ENCODE peak calls at places on chromosomes 7 and 10, in four cellular contexts. One of them, this sample, is unnamed.
A peak's percentile ranks its signal among the peaks of the same experiment; 100 is the strongest.

GRCh38 chr7:17123020-17123419 is 175.4 kb upstream of the AHR start:
- DNase-seq in prostate gland: no peak
- DNase-seq in CD4-positive, alpha-beta T cell: no peak
- DNase-seq in OCI-LY7: no peak
- DNase-seq in this sample: no peak

GRCh38 chr7:132815130-132815529 is 238.9 kb upstream of the PLXNA4 start:
- DNase-seq in CD4-positive, alpha-beta T cell: no peak
- DNase-seq in OCI-LY7: no peak
- DNase-seq in prostate gland: no peak
- DNase-seq in this sample: no peak

GRCh38 chr7:76008156-76008687 is 13.8 kb upstream of the TMEM120A start:
- DNase-seq in CD4-positive, alpha-beta T cell: no peak
- DNase-seq in prostate gland: no peak
- DNase-seq in OCI-LY7: no peak
- DNase-seq in this sample: no peak

GRCh38 chr7:95330194-95331003 is 6.1 kb upstream of the PON1 start:
- DNase-seq in prostate gland: no peak
- DNase-seq in OCI-LY7: no peak
- DNase-seq in CD4-positive, alpha-beta T cell: no peak
- DNase-seq in this sample: no peak

GRCh38 chr7:54969190-54969967 is 49.4 kb upstream of the EGFR start:
- DNase-seq in prostate gland: no peak
- DNase-seq in CD4-positive, alpha-beta T cell: no peak
- DNase-seq in OCI-LY7: no peak
- DNase-seq in this sample: no peak

GRCh38 chr7:2460188-2460587 is 16.0 kb downstream of the GRIFIN start:
- DNase-seq in CD4-positive, alpha-beta T cell: no peak
- DNase-seq in OCI-LY7: no peak
- DNase-seq in prostate gland: no peak
- DNase-seq in this sample: no peak

GRCh38 chr10:114624941-114625780 is 32.9 kb downstream of the ABLIM1 start:
- DNase-seq in prostate gland: no peak
- DNase-seq in CD4-positive, alpha-beta T cell: no peak
- DNase-seq in OCI-LY7: no peak
- DNase-seq in this sample: no peak

GRCh38 chr7:154871928-154872750 is 130.8 kb downstream of the PAXIP1 start:
- DNase-seq in prostate gland: no peak
- DNase-seq in CD4-positive, alpha-beta T cell: no peak
- DNase-seq in OCI-LY7: no peak
- DNase-seq in this sample: no peak

GRCh38 chr7:17234398-17235021 is 63.9 kb upstream of the AHR start:
- DNase-seq in CD4-positive, alpha-beta T cell: peak; percentile 63
- DNase-seq in prostate gland: no peak
- DNase-seq in OCI-LY7: no peak
- DNase-seq in this sample: peak; percentile 17

GRCh38 chr7:972670-973309 is 2.6 kb downstream of the COX19 start:
- DNase-seq in CD4-positive, alpha-beta T cell: no peak
- DNase-seq in prostate gland: no peak
- DNase-seq in OCI-LY7: no peak
- DNase-seq in this sample: no peak

GRCh38 chr7:81672872-81673271 is 97.0 kb downstream of the HGF start:
- DNase-seq in OCI-LY7: no peak
- DNase-seq in prostate gland: no peak
- DNase-seq in CD4-positive, alpha-beta T cell: no peak
- DNase-seq in this sample: no peak

GRCh38 chr7:101121996-101122932 is 4.6 kb upstream of the SERPINE1 start:
- DNase-seq in OCI-LY7: no peak
- DNase-seq in prostate gland: no peak
- DNase-seq in CD4-positive, alpha-beta T cell: no peak
- DNase-seq in this sample: peak; percentile 86

GRCh38 chr7:79820387-79820786 is 314.2 kb upstream of the GNAI1 start:
- DNase-seq in CD4-positive, alpha-beta T cell: no peak
- DNase-seq in prostate gland: no peak
- DNase-seq in OCI-LY7: no peak
- DNase-seq in this sample: peak; percentile 79

GRCh38 chr7:92246363-92247101 is 758 bp downstream of the ANKIB1 start:
- DNase-seq in prostate gland: peak; percentile 16
- DNase-seq in OCI-LY7: peak; percentile 44
- DNase-seq in CD4-positive, alpha-beta T cell: no peak
- DNase-seq in this sample: peak; percentile 63

GRCh38 chr7:42315631-42316030 is 78.6 kb upstream of the GLI3 start:
- DNase-seq in OCI-LY7: peak; percentile 43
- DNase-seq in prostate gland: no peak
- DNase-seq in CD4-positive, alpha-beta T cell: no peak
- DNase-seq in this sample: no peak

GRCh38 chr10:4725917-4726606 is 99.9 kb upstream of the AKR1E2 start:
- DNase-seq in CD4-positive, alpha-beta T cell: no peak
- DNase-seq in OCI-LY7: no peak
- DNase-seq in prostate gland: no peak
- DNase-seq in this sample: no peak

GRCh38 chr10:59872892-59873463 is 33.4 kb downstream of the CCDC6 start:
- DNase-seq in OCI-LY7: no peak
- DNase-seq in CD4-positive, alpha-beta T cell: no peak
- DNase-seq in prostate gland: peak; percentile 66
- DNase-seq in this sample: peak; percentile 53

GRCh38 chr7:139673762-139674161 is 104.0 kb downstream of the HIPK2 start:
- DNase-seq in prostate gland: no peak
- DNase-seq in OCI-LY7: no peak
- DNase-seq in CD4-positive, alpha-beta T cell: no peak
- DNase-seq in this sample: no peak

GRCh38 chr7:139674752-139675126 is 103.1 kb downstream of the HIPK2 start:
- DNase-seq in prostate gland: no peak
- DNase-seq in CD4-positive, alpha-beta T cell: no peak
- DNase-seq in OCI-LY7: no peak
- DNase-seq in this sample: no peak

GRCh38 chr7:139673230-139673629 is 104.6 kb downstream of the HIPK2 start:
- DNase-seq in prostate gland: no peak
- DNase-seq in OCI-LY7: no peak
- DNase-seq in CD4-positive, alpha-beta T cell: no peak
- DNase-seq in this sample: no peak

GRCh38 chr7:139675127-139676110 is 102.4 kb downstream of the HIPK2 start:
- DNase-seq in OCI-LY7: no peak
- DNase-seq in prostate gland: no peak
- DNase-seq in CD4-positive, alpha-beta T cell: no peak
- DNase-seq in this sample: no peak

GRCh38 chr7:139676390-139676789 is 101.4 kb downstream of the HIPK2 start:
- DNase-seq in OCI-LY7: no peak
- DNase-seq in CD4-positive, alpha-beta T cell: no peak
- DNase-seq in prostate gland: no peak
- DNase-seq in this sample: no peak
- H3K27ac ChIP-seq in OCI-LY7: no peak overlapping the region
- H3K27ac ChIP-seq in CD4-positive, alpha-beta T cell: no peak overlapping the region
- H3K27ac ChIP-seq in prostate gland: peak overlapping the region; percentile 89
- H3K27ac ChIP-seq in this sample: no peak overlapping the region

GRCh38 chr7:87217983-87218653 is 1.4 kb downstream of the TMEM243 start:
- DNase-seq in CD4-positive, alpha-beta T cell: no peak
- DNase-seq in prostate gland: no peak
- DNase-seq in OCI-LY7: no peak
- DNase-seq in this sample: no peak
- H3K27ac ChIP-seq in CD4-positive, alpha-beta T cell: peak overlapping the region; percentile 97
- H3K27ac ChIP-seq in prostate gland: no peak overlapping the region
- H3K27ac ChIP-seq in OCI-LY7: peak overlapping the region; percentile 98
- H3K27ac ChIP-seq in this sample: no peak overlapping the region

GRCh38 chr7:130888017-130888371 is 154.0 kb upstream of the KLF14 start:
- DNase-seq in CD4-positive, alpha-beta T cell: no peak
- DNase-seq in OCI-LY7: no peak
- DNase-seq in prostate gland: no peak
- DNase-seq in this sample: no peak

GRCh38 chr7:130891254-130892094 is 157.5 kb upstream of the KLF14 start:
- DNase-seq in OCI-LY7: no peak
- DNase-seq in prostate gland: peak; percentile 55
- DNase-seq in CD4-positive, alpha-beta T cell: no peak
- DNase-seq in this sample: peak; percentile 67

GRCh38 chr7:130888468-130888867 is 154.5 kb upstream of the KLF14 start:
- DNase-seq in OCI-LY7: no peak
- DNase-seq in CD4-positive, alpha-beta T cell: no peak
- DNase-seq in prostate gland: no peak
- DNase-seq in this sample: no peak

GRCh38 chr7:130887182-130888016 is 153.4 kb upstream of the KLF14 start:
- DNase-seq in OCI-LY7: no peak
- DNase-seq in CD4-positive, alpha-beta T cell: no peak
- DNase-seq in prostate gland: no peak
- DNase-seq in this sample: no peak

DNA sequence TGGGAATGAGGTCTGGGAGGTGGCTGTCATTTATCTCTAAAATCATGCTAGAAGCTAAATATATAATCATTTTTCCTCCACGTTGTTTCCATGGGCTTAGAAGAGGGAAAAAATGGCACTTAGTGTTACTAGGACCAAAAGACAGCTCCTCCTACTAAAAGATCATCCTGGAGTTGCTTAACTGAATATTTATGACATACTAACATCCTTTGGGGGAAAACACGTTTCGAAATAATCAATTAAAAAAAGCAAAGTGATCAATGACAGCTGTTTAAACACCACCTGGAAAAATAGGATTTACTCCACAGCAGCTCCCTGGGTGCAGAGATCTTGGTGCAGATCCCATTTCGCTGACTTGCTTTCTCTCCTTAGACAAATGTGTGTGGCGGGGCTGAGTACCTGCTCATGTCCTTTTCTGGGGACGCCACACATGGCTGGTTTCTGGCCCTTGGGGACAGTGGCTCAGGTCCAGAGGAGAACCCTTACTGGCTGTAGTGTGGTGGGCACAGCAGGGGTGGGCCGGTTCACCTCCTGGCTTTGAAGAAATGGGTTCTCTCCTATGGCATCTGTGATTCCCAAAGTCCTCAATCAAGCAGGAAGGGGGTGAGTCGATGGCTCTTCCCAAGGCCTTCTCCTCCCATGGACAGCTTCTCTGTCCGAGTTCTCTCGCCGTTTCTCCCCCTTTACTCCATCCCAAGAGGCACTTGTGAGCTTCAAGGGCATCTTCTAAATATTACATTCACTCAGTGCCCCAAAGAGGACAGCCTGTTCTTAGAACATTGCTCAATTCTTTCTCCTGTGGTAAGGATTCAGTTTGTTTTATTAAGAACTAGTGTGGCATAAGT is 156.4 kb upstream of the KLF14 start:
- DNase-seq in prostate gland: no peak
- DNase-seq in CD4-positive, alpha-beta T cell: no peak
- DNase-seq in OCI-LY7: no peak
- DNase-seq in this sample: no peak
- H3K27ac ChIP-seq in prostate gland: peak overlapping the region; percentile 73
- H3K27ac ChIP-seq in CD4-positive, alpha-beta T cell: no peak overlapping the region
- H3K27ac ChIP-seq in OCI-LY7: no peak overlapping the region
- H3K27ac ChIP-seq in this sample: peak overlapping the region; percentile 81

GRCh38 chr7:143369678-143370651 is 7.5 kb upstream of the FAM131B start:
- DNase-seq in CD4-positive, alpha-beta T cell: no peak
- DNase-seq in prostate gland: no peak
- DNase-seq in OCI-LY7: no peak
- DNase-seq in this sample: no peak
- H3K27ac ChIP-seq in CD4-positive, alpha-beta T cell: no peak overlapping the region
- H3K27ac ChIP-seq in prostate gland: no peak overlapping the region
- H3K27ac ChIP-seq in OCI-LY7: no peak overlapping the region
- H3K27ac ChIP-seq in this sample: no peak overlapping the region

GRCh38 chr10:103922659-103923058 is 4.7 kb upstream of the STN1 start:
- DNase-seq in OCI-LY7: no peak
- DNase-seq in prostate gland: no peak
- DNase-seq in CD4-positive, alpha-beta T cell: no peak
- DNase-seq in this sample: no peak

GRCh38 chr10:103926722-103927319 is 8.8 kb upstream of the STN1 start:
- DNase-seq in CD4-positive, alpha-beta T cell: no peak
- DNase-seq in prostate gland: no peak
- DNase-seq in OCI-LY7: no peak
- DNase-seq in this sample: no peak

GRCh38 chr10:103928784-103929183 is 10.8 kb upstream of the STN1 start:
- DNase-seq in CD4-positive, alpha-beta T cell: no peak
- DNase-seq in OCI-LY7: no peak
- DNase-seq in prostate gland: no peak
- DNase-seq in this sample: no peak

GRCh38 chr10:103923502-103923901 is 5.5 kb upstream of the STN1 start:
- DNase-seq in prostate gland: no peak
- DNase-seq in OCI-LY7: no peak
- DNase-seq in CD4-positive, alpha-beta T cell: no peak
- DNase-seq in this sample: no peak

DNA sequence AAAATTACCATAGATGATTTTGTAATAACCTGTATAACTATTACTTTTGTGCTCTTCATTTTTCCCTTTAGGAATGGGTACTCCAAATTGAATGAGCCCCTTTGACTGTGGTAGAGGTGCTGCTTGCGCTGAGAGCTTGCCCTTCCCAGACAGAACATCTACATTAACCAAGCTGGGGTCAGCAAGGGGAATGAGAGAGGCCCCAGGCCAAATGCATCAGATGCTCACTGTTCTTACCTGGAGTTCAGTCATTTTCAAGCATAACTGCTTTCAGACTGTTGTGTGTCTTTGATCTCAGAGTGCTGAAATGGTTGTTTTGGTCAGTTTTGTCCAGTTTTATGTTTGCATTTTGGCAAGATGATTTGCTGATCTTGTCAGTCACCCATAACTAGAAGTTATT is 7.6 kb upstream of the STN1 start:
- DNase-seq in prostate gland: no peak
- DNase-seq in OCI-LY7: no peak
- DNase-seq in CD4-positive, alpha-beta T cell: no peak
- DNase-seq in this sample: no peak
- H3K27ac ChIP-seq in prostate gland: no peak overlapping the region
- H3K27ac ChIP-seq in OCI-LY7: no peak overlapping the region
- H3K27ac ChIP-seq in CD4-positive, alpha-beta T cell: no peak overlapping the region
- H3K27ac ChIP-seq in this sample: no peak overlapping the region